ENCODE peak calls at places on chromosomes 16 and 17, in nine cellular contexts. X, N, A, U, R, H, S, Y and I are unnamed samples.

GRCh38 chr16:67752641-67753040 is 33.5 kb upstream of the GFOD2 start:
- DNase-seq in X (no peak), A (no peak), R (no peak), N (no peak), H (no peak), Y (no peak), S (no peak), U (no peak), I (no peak)

GRCh38 chr16:11916524-11917285 is 949 bp upstream of the GSPT1 start:
- DNase-seq in S (no peak), H (no peak), Y (peak; percentile 30), A (no peak), U (peak; percentile 62), X (no peak), R (no peak), N (no peak), I (no peak)

GRCh38 chr16:73054732-73055481 is 7.0 kb upstream of the ZFHX3 start:
- DNase-seq in U (peak; percentile 90), Y (peak; percentile 70), S (no peak), R (no peak), N (no peak), X (no peak), H (no peak), A (no peak), I (no peak)

GRCh38 chr17:27609606-27610303 is 21.2 kb upstream of the LGALS9 start:
- DNase-seq in X (no peak), A (no peak), Y (peak; percentile 23), S (no peak), U (peak; percentile 46), R (no peak), H (no peak), N (peak; percentile 8), I (no peak)

GRCh38 chr17:69448431-69449102 is 34.1 kb downstream of the MAP2K6 start:
- DNase-seq in R (no peak), H (peak; percentile 9), U (no peak), S (no peak), A (no peak), X (no peak), N (no peak), Y (peak; percentile 57), I (no peak)

GRCh38 chr16:59697236-59697635 is 963.1 kb upstream of the GOT2 start:
- DNase-seq in S (no peak), R (no peak), N (no peak), X (no peak), Y (no peak), H (no peak), A (no peak), U (no peak), I (no peak)

GRCh38 chr16:69566437-69567030 is 768 bp downstream of the NFAT5 start:
- DNase-seq in A (no peak), U (peak; percentile 67), R (peak; percentile 66), N (peak; percentile 28), X (peak; percentile 68), H (peak; percentile 66), S (peak; percentile 44), Y (peak; percentile 21), I (peak; percentile 45)

GRCh38 chr17:43356999-43357398 is 41.8 kb upstream of the ARL4D start:
- DNase-seq in U (peak; percentile 92), S (no peak), N (peak; percentile 74), A (no peak), H (no peak), X (no peak), Y (peak; percentile 91), R (no peak), I (no peak)

GRCh38 chr17:74856113-74856512 is 3.6 kb downstream of the GRIN2C start:
- DNase-seq in U (no peak), Y (no peak), X (no peak), A (no peak), H (no peak), S (no peak), N (no peak), R (no peak), I (no peak)

GRCh38 chr16:77169650-77170236 is 21.2 kb upstream of the MON1B start:
- DNase-seq in X (no peak), N (no peak), A (no peak), S (no peak), U (peak; percentile 43), R (no peak), Y (peak; percentile 12), H (peak; percentile 76), I (no peak)

GRCh38 chr16:29994613-29995329 is 646 bp downstream of the HIRIP3 start:
- DNase-seq in A (peak; percentile 35), Y (peak; percentile 32), U (peak; percentile 37), S (no peak), X (no peak), R (no peak), N (no peak), H (no peak), I (no peak)

GRCh38 chr16:4433228-4433627 is 7.6 kb downstream of the DNAJA3 start:
- DNase-seq in U (no peak), S (no peak), A (no peak), X (no peak), N (no peak), R (no peak), H (no peak), Y (no peak), I (no peak)
- TF ChIP-seq CTCF in U (no peak), S (no peak), A (no peak), X (no peak), N (no peak), R (no peak), H (no peak), Y (no peak), I (no peak)

DNA sequence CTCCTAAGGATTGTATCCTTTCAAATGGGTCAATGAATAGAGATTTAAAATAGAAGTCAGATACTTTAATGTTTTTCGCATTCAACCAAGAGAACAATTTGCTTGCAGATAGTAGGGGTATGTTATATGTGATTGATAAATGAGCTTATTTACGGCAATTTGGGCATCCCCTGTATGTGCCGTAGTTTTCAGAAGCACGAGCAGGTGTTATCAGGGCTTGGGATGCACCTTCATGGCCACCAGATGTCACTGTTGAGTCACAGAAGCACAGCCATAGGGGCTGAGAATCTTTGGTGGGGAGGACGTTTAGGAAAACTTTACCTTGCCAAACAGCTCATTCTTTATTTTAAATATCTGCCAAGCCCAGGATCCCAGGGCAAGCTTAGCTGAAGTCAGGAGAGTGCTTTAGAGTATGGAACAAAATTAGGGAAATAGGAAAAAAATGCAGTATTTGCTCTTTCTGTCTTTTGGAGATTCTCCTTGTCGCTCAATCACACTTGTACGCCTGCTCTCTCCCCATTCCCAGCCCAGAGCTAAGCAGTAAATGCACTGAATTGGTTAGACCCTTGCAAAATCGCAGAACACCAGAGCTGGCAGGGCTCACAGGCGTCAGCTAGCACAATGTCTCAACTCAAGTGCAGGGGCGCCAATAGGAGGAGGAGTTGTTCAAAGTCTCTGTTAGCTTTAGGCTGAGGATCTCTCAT is 93.6 kb upstream of the MPHOSPH6 start:
- DNase-seq in N (peak; percentile 3), S (peak; percentile 48), Y (peak; percentile 44), H (peak; percentile 73), R (no peak), A (no peak), U (peak; percentile 68), X (no peak), I (no peak)
- TF ChIP-seq CTCF in N (peak; percentile 97), S (peak; percentile 96), Y (peak; percentile 96), H (peak; percentile 92), R (peak; percentile 93), A (peak; percentile 89), U (peak; percentile 96), X (peak; percentile 91), I (peak; percentile 94)

DNA sequence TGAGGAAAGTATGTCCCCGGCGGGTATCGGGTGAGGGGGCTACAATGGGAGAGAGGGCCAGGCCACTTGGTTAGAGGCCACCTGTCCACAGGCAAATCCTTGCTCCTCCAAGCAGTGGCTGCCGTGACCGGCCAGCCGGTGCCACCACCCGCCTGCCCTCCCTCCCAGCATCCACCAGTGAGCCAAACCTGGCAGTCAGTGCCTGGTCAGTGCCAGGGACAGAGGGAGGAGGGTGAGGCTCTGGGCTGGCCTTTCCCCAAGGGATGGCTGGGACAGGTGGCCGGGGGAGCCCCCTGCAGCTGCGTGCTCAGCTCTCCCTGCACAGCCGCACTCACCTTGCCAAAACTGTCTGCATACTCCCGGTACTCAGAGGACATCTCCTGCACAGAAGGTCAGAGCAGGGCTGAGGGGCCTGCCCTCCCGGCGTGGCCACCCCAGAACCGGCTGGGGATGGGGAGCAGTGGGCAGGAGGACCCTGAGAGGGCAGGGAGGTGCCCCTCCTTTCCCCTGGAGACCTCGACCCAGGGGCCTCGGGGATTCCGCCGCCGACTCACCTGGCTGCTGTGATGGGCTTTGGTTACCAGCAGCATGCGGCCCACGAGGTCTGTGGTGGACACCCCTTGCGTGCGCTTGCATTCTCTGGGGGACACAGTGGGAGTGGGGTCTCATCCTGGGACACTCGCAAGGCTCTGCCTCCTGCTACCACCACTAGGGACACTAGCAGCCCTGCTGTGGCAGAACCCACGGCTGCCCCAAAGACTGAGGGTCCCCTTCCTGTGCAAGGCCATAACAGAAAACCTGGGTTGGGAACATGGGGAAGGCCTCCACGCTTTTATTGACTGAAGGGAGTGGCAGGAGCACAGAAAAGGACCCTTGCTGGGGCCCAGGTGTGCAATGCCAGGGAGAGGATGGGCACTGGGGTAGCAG is 3.7 kb downstream of the PCYT2 start:
- DNase-seq in A (no peak), X (no peak), S (no peak), H (no peak), N (no peak), R (no peak), Y (no peak), U (no peak), I (no peak)
- TF ChIP-seq CTCF in A (no peak), X (no peak), S (no peak), H (no peak), N (no peak), R (no peak), Y (peak; percentile 14), U (no peak), I (no peak)

GRCh38 chr17:79505199-79505598 is 105.7 kb downstream of the RBFOX3 start:
- DNase-seq in A (no peak), H (no peak), R (no peak), N (no peak), S (no peak), Y (no peak), U (no peak), X (no peak), I (no peak)

GRCh38 chr17:79500738-79501533 is 109.9 kb downstream of the RBFOX3 start:
- DNase-seq in U (no peak), Y (no peak), R (no peak), A (no peak), S (no peak), N (no peak), X (no peak), H (peak; percentile 44), I (no peak)

GRCh38 chr17:79504181-79504605 is 106.7 kb downstream of the RBFOX3 start:
- DNase-seq in U (no peak), Y (no peak), A (no peak), X (no peak), S (no peak), N (no peak), R (no peak), H (no peak), I (no peak)

GRCh38 chr17:79501910-79502309 is 108.9 kb downstream of the RBFOX3 start:
- DNase-seq in N (no peak), U (no peak), R (no peak), X (no peak), Y (no peak), A (no peak), H (no peak), S (no peak), I (no peak)

DNA sequence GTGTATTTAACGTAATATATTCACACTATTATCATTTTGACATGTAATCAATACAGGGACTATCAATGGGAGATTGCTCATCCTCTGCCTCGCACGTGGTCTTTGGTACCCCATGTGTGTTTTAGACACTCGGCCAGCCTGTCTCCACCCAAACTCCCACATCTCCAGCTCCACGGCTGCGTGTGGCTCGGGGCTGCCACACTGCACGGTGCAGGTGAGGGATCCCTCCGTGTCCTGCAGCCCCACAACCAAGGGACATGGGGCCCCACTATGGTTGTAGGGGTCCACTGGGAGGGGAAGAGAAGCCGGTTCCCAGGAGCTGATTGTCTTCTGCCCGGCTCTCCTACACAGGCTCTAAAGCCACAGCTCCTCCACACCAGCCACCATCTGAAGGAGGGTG is 107.4 kb downstream of the RBFOX3 start:
- DNase-seq in X (no peak), U (no peak), Y (no peak), H (no peak), A (no peak), R (no peak), S (no peak), N (no peak), I (no peak)
- TF ChIP-seq CTCF in X (no peak), U (no peak), Y (no peak), H (no peak), A (no peak), R (no peak), S (no peak), N (no peak), I (no peak)